ENCODE peak calls at places on chromosome 7, in four cellular contexts. B, E, T and J are unnamed samples.

GRCh38 chr7:47666164-47666862 is 84.4 kb upstream of the TNS3 start:
- DNase-seq in T (no peak), B (no peak), E (no peak), J (no peak)

GRCh38 chr7:32393861-32394260 is 96.3 kb downstream of the LSM5 start:
- DNase-seq in B (no peak), T (no peak), E (no peak), J (no peak)

GRCh38 chr7:124722292-124722691 is 43.3 kb downstream of the GPR37 start:
- DNase-seq in B (no peak), E (no peak), T (no peak), J (no peak)

GRCh38 chr7:25124485-25125136 is 449 bp downstream of the CYCS start:
- DNase-seq in E (no peak), B (peak), T (no peak), J (no peak)

GRCh38 chr7:102236592-102237287 is 49.9 kb upstream of the SH2B2 start:
- DNase-seq in E (peak), T (peak), B (peak), J (no peak)

GRCh38 chr7:113752289-113752688 is 166.5 kb downstream of the PPP1R3A start:
- DNase-seq in T (no peak), E (no peak), B (no peak), J (no peak)

GRCh38 chr7:87001214-87001613 is 58.2 kb downstream of the ELAPOR2 start:
- DNase-seq in B (no peak), T (peak), E (no peak), J (no peak)

GRCh38 chr7:131238260-131238940 is 89.3 kb upstream of the MKLN1 start:
- DNase-seq in B (no peak), E (no peak), T (peak), J (peak)

GRCh38 chr7:23538301-23538700 is 6.5 kb upstream of the TRA2A start:
- DNase-seq in B (no peak), T (no peak), E (no peak), J (no peak)